ENCODE peak calls at places on chromosomes 6 and 20, in four cellular contexts. O, D, C and U are unnamed samples.

GRCh38 chr20:56001106-56001785 is 4.1 kb downstream of the CBLN4 start:
- DNase-seq in C (peak), D (no peak), O (no peak), U (no peak)

GRCh38 chr6:45717027-45717426 is 298.6 kb downstream of the CLIC5 start:
- DNase-seq in C (no peak), O (no peak), D (no peak), U (no peak)

GRCh38 chr6:52849137-52849536 is 8.5 kb upstream of the GSTA5 start:
- DNase-seq in C (no peak), D (no peak), O (no peak), U (no peak)

GRCh38 chr6:51901766-51902165 is 185.6 kb downstream of the PKHD1 start:
- DNase-seq in D (no peak), O (no peak), C (no peak), U (no peak)

GRCh38 chr6:138821519-138821918 is 25.6 kb downstream of the ECT2L start:
- DNase-seq in D (no peak), O (no peak), C (no peak), U (no peak)

GRCh38 chr6:105642708-105643107 is 239.8 kb upstream of the PREP start:
- DNase-seq in C (no peak), O (peak), D (no peak), U (no peak)

GRCh38 chr6:69796081-69796626 is 656 bp downstream of the LMBRD1 start:
- DNase-seq in C (no peak), D (no peak), O (peak), U (no peak)

GRCh38 chr20:17485017-17485416 is 46.2 kb downstream of the BFSP1 start:
- DNase-seq in O (no peak), D (no peak), C (no peak), U (no peak)

GRCh38 chr20:9319687-9320384 is 194.6 kb upstream of the LAMP5 start:
- DNase-seq in C (no peak), O (no peak), D (no peak), U (no peak)

GRCh38 chr6:142153230-142153629 is 6.2 kb downstream of the VTA1 start:
- DNase-seq in C (no peak), O (no peak), D (no peak), U (no peak)

GRCh38 chr6:83442752-83443151 is 11.9 kb upstream of the ME1 start:
- DNase-seq in O (no peak), D (no peak), C (no peak), U (no peak)

GRCh38 chr6:54283877-54284860 is 24.1 kb upstream of the TINAG start:
- DNase-seq in D (no peak), O (peak), C (no peak), U (no peak)

GRCh38 chr20:1636621-1637020 is 16.8 kb upstream of the SIRPB1 start:
- DNase-seq in D (no peak), C (no peak), O (no peak), U (no peak)
- TF ChIP-seq CTCF in D (no peak), C (no peak), O (peak), U (no peak)

DNA sequence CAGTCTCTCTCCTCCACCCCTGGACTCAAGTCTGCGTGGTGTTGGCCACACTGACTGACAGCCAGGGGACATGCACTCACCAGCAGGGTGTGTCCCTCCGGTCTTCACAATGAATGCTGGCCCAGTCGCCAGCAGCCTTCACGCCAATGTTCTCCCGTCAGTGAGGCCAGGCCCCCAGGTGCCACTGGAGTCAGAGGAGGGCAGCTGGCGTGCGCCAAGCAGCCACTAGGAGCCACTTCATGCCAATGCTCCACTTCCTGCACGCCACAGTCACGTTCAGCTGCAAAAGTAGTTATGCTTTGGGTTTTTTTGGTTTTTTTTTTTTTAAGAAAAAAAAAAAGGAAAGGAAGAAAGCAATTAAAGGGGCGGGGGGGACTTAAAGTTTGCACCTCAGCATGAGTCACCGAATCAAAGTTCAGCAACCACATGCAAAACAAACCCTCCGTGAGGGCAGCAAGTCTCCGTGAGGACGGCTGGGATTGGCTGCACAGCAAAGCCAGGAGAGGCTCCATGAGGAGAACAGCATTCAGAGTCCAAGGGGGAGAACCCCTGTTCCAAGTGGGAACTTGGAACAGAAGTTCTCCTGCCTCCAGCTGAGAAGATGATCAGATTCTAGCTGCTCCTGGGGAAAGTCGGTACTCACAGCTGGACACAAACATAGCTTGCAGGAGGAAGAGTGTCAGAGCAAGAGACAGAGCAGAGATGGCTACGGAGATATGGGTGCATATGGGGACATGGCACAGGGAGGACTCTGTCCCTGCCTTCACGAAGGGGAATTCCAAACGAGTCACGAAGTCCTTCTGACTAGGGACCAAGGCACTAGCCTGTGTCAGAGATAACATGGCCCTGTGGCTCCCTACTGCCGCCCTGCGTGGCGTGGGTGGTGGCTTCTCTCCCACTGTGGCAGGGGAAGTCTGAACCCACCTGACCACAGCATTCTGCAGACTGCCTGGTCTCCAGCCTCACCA is at the start of gene ZC3H12D:
- DNase-seq in O (peak), C (no peak), D (no peak), U (no peak)
- TF ChIP-seq CTCF in O (peak), C (no peak), D (no peak), U (no peak)

DNA sequence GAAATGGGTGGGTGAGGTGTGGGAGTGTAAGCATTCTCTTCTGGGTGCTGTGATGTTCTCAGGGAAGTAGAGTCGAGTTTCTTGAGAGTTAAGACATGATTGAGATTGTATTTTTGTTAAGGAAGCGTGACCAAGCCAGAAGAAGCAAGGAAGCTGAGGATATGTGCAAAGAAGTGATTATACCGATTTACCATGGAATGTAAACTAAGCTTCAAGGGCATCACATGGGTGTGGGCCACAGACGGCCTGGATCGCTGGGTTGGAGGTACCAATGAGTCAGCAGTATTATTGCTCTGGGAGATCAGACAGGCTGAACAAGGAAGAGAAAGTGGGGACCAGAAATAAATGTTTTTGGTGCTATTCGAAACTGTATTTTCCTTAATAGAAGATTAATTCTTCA is 184.1 kb upstream of the GMDS start:
- DNase-seq in O (no peak), D (no peak), C (no peak), U (no peak)
- TF ChIP-seq CTCF in O (no peak), D (no peak), C (no peak), U (no peak)

GRCh38 chr6:39432311-39433025 is 110.0 kb upstream of the KCNK16 start:
- DNase-seq in D (no peak), O (no peak), C (no peak), U (no peak)
- TF ChIP-seq CTCF in D (no peak), O (no peak), C (no peak), U (no peak)

GRCh38 chr6:161924516-161925116 is 650.8 kb upstream of the AGPAT4 start:
- DNase-seq in D (no peak), C (no peak), O (no peak), U (no peak)

GRCh38 chr6:161918608-161919205 is 644.8 kb upstream of the AGPAT4 start:
- DNase-seq in C (no peak), O (no peak), D (no peak), U (no peak)

GRCh38 chr6:161921602-161922400 is 647.9 kb upstream of the AGPAT4 start:
- DNase-seq in C (no peak), O (no peak), D (no peak), U (no peak)

GRCh38 chr6:161919711-161920110 is 645.9 kb upstream of the AGPAT4 start:
- DNase-seq in C (no peak), O (no peak), D (no peak), U (no peak)

DNA sequence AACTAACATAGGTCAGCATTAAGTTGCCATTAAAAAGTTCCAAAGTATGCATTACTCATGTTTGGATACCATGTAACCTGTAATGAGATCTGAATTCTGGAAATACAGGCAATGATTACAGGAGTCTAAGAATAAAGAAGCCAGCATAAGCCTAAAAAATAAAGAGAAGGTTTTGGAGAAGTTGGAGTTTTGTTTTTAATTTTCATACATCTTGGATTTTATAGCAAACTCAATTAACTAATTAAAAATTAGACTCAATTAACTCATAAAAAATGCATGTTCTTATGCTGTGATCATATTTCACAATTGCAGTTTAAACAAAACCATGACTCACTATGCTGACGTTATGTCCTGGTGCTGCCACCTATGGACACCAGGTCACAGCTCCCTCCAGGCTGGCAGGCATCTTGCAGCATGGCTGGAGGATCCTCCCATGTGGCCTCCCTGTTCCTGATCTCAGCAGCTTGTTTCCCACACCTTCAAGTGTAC is 648.8 kb upstream of the AGPAT4 start:
- DNase-seq in D (no peak), O (peak), C (peak), U (peak)
- TF ChIP-seq CTCF in D (no peak), O (peak), C (no peak), U (peak)

DNA sequence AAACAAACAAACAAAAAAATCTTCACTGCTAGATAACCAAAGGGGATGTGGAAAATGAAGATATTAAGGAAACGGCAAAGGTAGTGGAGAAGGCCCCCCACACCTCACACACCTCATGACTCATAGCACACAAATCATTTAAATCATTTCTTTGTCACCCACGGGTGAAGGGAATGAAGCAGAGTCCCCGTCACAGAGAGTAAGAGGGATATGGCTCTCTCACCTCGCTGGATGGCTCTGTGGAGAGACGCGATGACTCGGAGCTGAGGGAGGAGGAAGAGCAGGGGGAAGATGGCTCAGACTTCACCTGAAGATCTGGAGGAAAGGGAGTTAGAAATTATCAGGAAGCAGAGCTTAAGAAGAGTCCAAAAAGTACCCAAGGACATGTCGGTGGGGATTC is 1.2 kb downstream of the ATF6B start:
- DNase-seq in D (no peak), C (no peak), O (no peak), U (no peak)
- TF ChIP-seq CTCF in D (no peak), C (no peak), O (no peak), U (no peak)